ENCODE peak calls at places on chromosomes 12 and 14, in five cellular contexts. W, S, D, B and J are unnamed samples.

GRCh38 chr12:68867606-68868005 is 59.6 kb downstream of the MDM2 start:
- DNase-seq in W (no peak), S (no peak), D (no peak), B (no peak), J (no peak)

GRCh38 chr14:104757681-104758392 is 4.9 kb downstream of the SIVA1 start:
- DNase-seq in W (no peak), S (no peak), D (no peak), B (no peak), J (no peak)

GRCh38 chr14:68945585-68946289 is 33.4 kb downstream of the ACTN1 start:
- DNase-seq in W (peak), S (no peak), D (no peak), B (no peak), J (no peak)

GRCh38 chr12:5247144-5247543 is 184.8 kb upstream of the NTF3 start:
- DNase-seq in W (no peak), S (no peak), D (no peak), B (no peak), J (no peak)

GRCh38 chr14:57957441-57957840 is 91.5 kb upstream of the SLC35F4 start:
- DNase-seq in W (no peak), S (peak), D (no peak), B (no peak), J (no peak)

GRCh38 chr14:77143071-77143470 is 1.5 kb upstream of the ZDHHC22 start:
- DNase-seq in W (no peak), S (no peak), D (no peak), B (no peak), J (peak)

GRCh38 chr14:104726600-104727451 is 2.8 kb downstream of the ADSS1 start:
- DNase-seq in W (peak), S (peak), D (no peak), B (no peak), J (no peak)

GRCh38 chr12:55736780-55737580 is 5.9 kb upstream of the GDF11 start:
- DNase-seq in W (peak), S (peak), D (peak), B (peak), J (peak)

GRCh38 chr12:3365416-3366385 is 125.3 kb upstream of the PRMT8 start:
- DNase-seq in W (no peak), S (no peak), D (no peak), B (no peak), J (no peak)

GRCh38 chr12:6323340-6323994 is 13.0 kb downstream of the PLEKHG6 start:
- DNase-seq in W (peak), S (peak), D (peak), B (no peak), J (peak)

GRCh38 chr12:130576286-130576933 is 139.7 kb downstream of the RIMBP2 start:
- DNase-seq in W (no peak), S (no peak), D (no peak), B (no peak), J (no peak)

GRCh38 chr12:56987551-56988053 is 18.7 kb downstream of the ZBTB39 start:
- DNase-seq in W (peak), S (peak), D (peak), B (peak), J (peak)

GRCh38 chr12:5014269-5014668 is 29.4 kb upstream of the KCNA5 start:
- DNase-seq in W (no peak), S (no peak), D (no peak), B (no peak), J (no peak)

GRCh38 chr12:102765736-102766135 is 151.3 kb downstream of the PAH start:
- DNase-seq in W (no peak), S (no peak), D (no peak), B (no peak), J (no peak)

GRCh38 chr12:1656894-1657293 is 27.9 kb downstream of the WNT5B start:
- DNase-seq in W (no peak), S (no peak), D (no peak), B (no peak), J (peak)
- H3K27ac ChIP-seq in W (no peak), S (no peak), D (peak), B (peak), J (no peak)

GRCh38 chr12:128804762-128805161 is 19.0 kb downstream of the SLC15A4 start:
- DNase-seq in W (no peak), S (no peak), D (no peak), B (no peak), J (peak)

GRCh38 chr12:128803788-128804187 is 20.0 kb downstream of the SLC15A4 start:
- DNase-seq in W (no peak), S (no peak), D (no peak), B (no peak), J (peak)

GRCh38 chr12:128802756-128803155 is 21.0 kb downstream of the SLC15A4 start:
- DNase-seq in W (no peak), S (no peak), D (peak), B (no peak), J (peak)

GRCh38 chr12:128800606-128801005 is 23.2 kb downstream of the SLC15A4 start:
- DNase-seq in W (no peak), S (no peak), D (no peak), B (no peak), J (peak)

GRCh38 chr12:128801879-128802391 is 21.8 kb downstream of the SLC15A4 start:
- DNase-seq in W (no peak), S (no peak), D (no peak), B (no peak), J (peak)
- TF ChIP-seq POLR2A in W (no peak), S (no peak), D (no peak), B (no peak), J (no peak)

GRCh38 chr12:104852904-104853303 is 105.2 kb downstream of the SLC41A2 start:
- DNase-seq in W (no peak), S (no peak), D (no peak), B (no peak), J (no peak)
- TF ChIP-seq EP300 in W (no peak), S (no peak), D (no peak), B (no peak), J (no peak)

GRCh38 chr12:108847705-108848104 is 9.7 kb downstream of the SSH1 start:
- DNase-seq in W (no peak), S (no peak), D (no peak), B (no peak), J (no peak)

GRCh38 chr12:108846320-108846719 is 11.1 kb downstream of the SSH1 start:
- DNase-seq in W (no peak), S (no peak), D (no peak), B (no peak), J (peak)

GRCh38 chr12:108842364-108842763 is 15.0 kb downstream of the SSH1 start:
- DNase-seq in W (no peak), S (no peak), D (no peak), B (no peak), J (no peak)

GRCh38 chr12:108843187-108843586 is 14.2 kb downstream of the SSH1 start:
- DNase-seq in W (no peak), S (no peak), D (no peak), B (no peak), J (no peak)

DNA sequence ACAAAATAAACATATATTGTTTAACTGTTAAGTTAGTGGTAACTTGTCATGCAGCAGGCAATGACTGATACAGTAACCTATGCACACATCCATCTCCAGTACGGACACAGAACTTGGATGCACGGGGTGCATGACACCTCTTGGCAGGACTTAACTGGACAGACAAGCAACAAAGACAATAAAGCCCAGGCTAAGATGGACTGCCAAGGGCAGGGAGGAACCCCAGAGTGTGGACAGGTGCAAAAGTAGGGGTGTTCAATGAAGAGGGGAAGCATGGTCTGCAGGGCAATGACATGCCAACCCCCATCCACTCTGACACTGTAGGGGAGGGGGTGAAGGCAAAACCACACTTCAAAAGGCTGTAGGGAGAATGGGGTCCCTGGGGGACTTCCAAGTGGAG is 11.7 kb downstream of the SSH1 start:
- DNase-seq in W (no peak), S (no peak), D (no peak), B (no peak), J (no peak)
- H3K27ac ChIP-seq in W (no peak), S (no peak), D (no peak), B (peak), J (peak)

GRCh38 chr12:40225984-40226602 is 1.3 kb downstream of the LRRK2 start:
- DNase-seq in W (no peak), S (peak), D (no peak), B (no peak), J (no peak)

GRCh38 chr12:40225337-40225983 is 663 bp downstream of the LRRK2 start:
- DNase-seq in W (no peak), S (peak), D (no peak), B (no peak), J (no peak)

GRCh38 chr12:40222247-40222646 is 2.5 kb upstream of the LRRK2 start:
- DNase-seq in W (no peak), S (no peak), D (no peak), B (no peak), J (no peak)

GRCh38 chr12:40226652-40227051 is 1.9 kb downstream of the LRRK2 start:
- DNase-seq in W (no peak), S (peak), D (peak), B (peak), J (peak)

DNA sequence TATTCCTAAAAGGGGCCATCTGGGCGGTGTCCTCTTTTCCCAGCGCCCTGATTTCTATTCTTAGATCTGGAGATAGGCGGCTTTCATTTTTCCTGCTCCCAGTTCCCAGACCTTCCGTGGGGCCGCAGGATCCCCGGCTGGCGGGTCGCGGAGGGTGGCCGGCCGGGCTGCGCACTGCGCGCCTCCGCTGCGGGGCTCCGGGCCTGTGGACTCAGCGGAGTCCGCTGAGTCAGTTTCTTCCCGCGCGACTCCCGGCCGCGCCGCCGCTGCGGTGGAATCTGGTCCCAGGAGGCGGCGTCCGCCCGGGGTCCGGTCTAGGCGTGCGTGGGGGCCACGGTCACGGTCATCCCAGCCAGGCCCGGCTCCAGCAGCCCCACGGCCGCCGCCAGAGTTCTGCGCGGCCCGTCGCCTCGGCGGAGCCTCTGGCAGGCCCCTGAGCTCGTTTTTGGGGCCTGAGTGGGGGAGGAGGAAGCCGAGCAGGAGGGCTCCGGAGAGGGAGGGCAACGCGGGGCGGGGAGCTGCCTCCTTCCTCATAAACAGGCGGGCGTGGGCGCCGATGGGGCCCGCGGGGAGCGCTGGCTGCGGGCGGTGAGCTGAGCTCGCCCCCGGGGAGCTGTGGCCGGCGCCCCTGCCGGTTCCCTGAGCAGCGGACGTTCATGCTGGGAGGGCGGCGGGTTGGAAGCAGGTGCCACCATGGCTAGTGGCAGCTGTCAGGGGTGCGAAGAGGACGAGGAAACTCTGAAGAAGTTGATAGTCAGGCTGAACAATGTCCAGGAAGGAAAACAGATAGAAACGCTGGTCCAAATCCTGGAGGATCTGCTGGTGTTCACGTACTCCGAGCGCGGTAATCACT is at the start of gene LRRK2:
- DNase-seq in W (no peak), S (peak), D (peak), B (peak), J (peak)
- TF ChIP-seq POLR2A in W (no peak), S (peak), D (no peak), B (peak), J (peak)

GRCh38 chr14:79295385-79295784 is 915.9 kb downstream of the DIO2 start:
- DNase-seq in W (no peak), S (no peak), D (no peak), B (no peak), J (no peak)

GRCh38 chr14:79294506-79294905 is 916.8 kb downstream of the DIO2 start:
- DNase-seq in W (no peak), S (no peak), D (no peak), B (no peak), J (no peak)

GRCh38 chr14:79298373-79298772 is 912.9 kb downstream of the DIO2 start:
- DNase-seq in W (no peak), S (no peak), D (no peak), B (no peak), J (no peak)

GRCh38 chr14:79299162-79299561 is 912.1 kb downstream of the DIO2 start:
- DNase-seq in W (peak), S (no peak), D (no peak), B (no peak), J (no peak)

GRCh38 chr14:79293482-79293881 is 917.8 kb downstream of the DIO2 start:
- DNase-seq in W (no peak), S (no peak), D (no peak), B (no peak), J (peak)
- TF ChIP-seq EP300 in W (no peak), S (no peak), D (no peak), B (no peak), J (no peak)

GRCh38 chr14:93266127-93266526 is 59.1 kb downstream of the UBR7 start:
- DNase-seq in W (no peak), S (no peak), D (no peak), B (no peak), J (no peak)

GRCh38 chr14:93268406-93268805 is 61.4 kb downstream of the UBR7 start:
- DNase-seq in W (no peak), S (no peak), D (no peak), B (no peak), J (no peak)

GRCh38 chr14:93269341-93270068 is 62.4 kb downstream of the UBR7 start:
- DNase-seq in W (peak), S (peak), D (no peak), B (no peak), J (no peak)

GRCh38 chr14:93263416-93263815 is 56.4 kb downstream of the UBR7 start:
- DNase-seq in W (no peak), S (no peak), D (no peak), B (no peak), J (no peak)

DNA sequence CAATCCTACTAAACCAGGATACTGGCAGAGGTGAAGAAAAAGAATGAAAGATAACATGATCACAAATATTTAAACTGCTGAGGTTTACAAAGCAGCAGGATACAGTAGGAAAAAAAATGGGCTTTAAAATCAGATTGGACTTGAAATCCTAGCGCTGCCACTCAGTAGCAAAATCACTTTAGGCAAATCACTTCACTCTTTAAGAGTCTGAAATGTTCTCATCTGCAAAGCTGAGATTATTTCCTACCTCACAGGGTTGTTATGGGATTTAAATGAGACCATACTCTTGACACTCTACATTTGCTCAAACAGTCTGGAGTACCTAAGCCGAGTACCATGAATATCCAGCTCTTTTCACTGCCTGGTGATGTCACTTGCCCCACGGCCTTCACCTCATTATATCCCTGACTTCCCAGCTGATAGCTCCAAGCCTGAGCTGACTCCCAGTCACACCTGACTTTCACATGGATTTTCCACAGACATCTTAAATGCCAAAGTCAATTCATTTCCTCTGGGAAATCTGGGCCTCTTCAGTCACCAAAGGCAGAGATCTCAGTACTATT is 60.2 kb downstream of the UBR7 start:
- DNase-seq in W (no peak), S (no peak), D (no peak), B (no peak), J (no peak)
- H3K27ac ChIP-seq in W (no peak), S (peak), D (no peak), B (no peak), J (no peak)

GRCh38 chr12:52949413-52950331 is 754 bp downstream of the KRT18 start:
- DNase-seq in W (peak), S (peak), D (no peak), B (no peak), J (no peak)
- TF ChIP-seq POLR2A in W (peak), S (peak), D (no peak), B (no peak), J (peak)

GRCh38 chr12:105418232-105418631 is 87.7 kb downstream of the C12orf75 start:
- DNase-seq in W (no peak), S (peak), D (no peak), B (no peak), J (no peak)
- TF ChIP-seq EP300 in W (no peak), S (no peak), D (no peak), B (no peak), J (no peak)